ENCODE peak calls at places on chromosomes 7 and 10, in six cellular contexts. One of them, this sample, is unnamed.

GRCh38 chr10:93481931-93482834 is at the start of gene MYOF:
- DNase-seq in SK-N-DZ: peak
- DNase-seq in choroid plexus epithelial cell: peak
- DNase-seq in brain microvascular endothelial cell: peak
- DNase-seq in NCI-H2029: peak
- DNase-seq in dorsolateral prefrontal cortex: no peak
- DNase-seq in this sample: peak

GRCh38 chr7:2736411-2736914 is 48.5 kb downstream of the AMZ1 start:
- DNase-seq in SK-N-DZ: no peak
- DNase-seq in brain microvascular endothelial cell: no peak
- DNase-seq in NCI-H2029: no peak
- DNase-seq in dorsolateral prefrontal cortex: no peak
- DNase-seq in choroid plexus epithelial cell: no peak
- DNase-seq in this sample: no peak

GRCh38 chr7:10977113-10977512 is 3.4 kb downstream of the PHF14 start:
- DNase-seq in brain microvascular endothelial cell: no peak
- DNase-seq in choroid plexus epithelial cell: no peak
- DNase-seq in SK-N-DZ: no peak
- DNase-seq in NCI-H2029: no peak
- DNase-seq in dorsolateral prefrontal cortex: no peak
- DNase-seq in this sample: no peak

GRCh38 chr10:17430647-17431355 is 23.6 kb downstream of the ST8SIA6 start:
- DNase-seq in NCI-H2029: no peak
- DNase-seq in brain microvascular endothelial cell: peak
- DNase-seq in SK-N-DZ: peak
- DNase-seq in dorsolateral prefrontal cortex: peak
- DNase-seq in choroid plexus epithelial cell: peak
- DNase-seq in this sample: peak

GRCh38 chr7:151754142-151754590 is 122.7 kb downstream of the PRKAG2 start:
- DNase-seq in NCI-H2029: no peak
- DNase-seq in SK-N-DZ: peak
- DNase-seq in dorsolateral prefrontal cortex: peak
- DNase-seq in choroid plexus epithelial cell: peak
- DNase-seq in brain microvascular endothelial cell: peak
- DNase-seq in this sample: peak

GRCh38 chr10:21517134-21517982 is 8.1 kb downstream of the SKIDA1 start:
- DNase-seq in choroid plexus epithelial cell: peak
- DNase-seq in dorsolateral prefrontal cortex: no peak
- DNase-seq in SK-N-DZ: peak
- DNase-seq in NCI-H2029: no peak
- DNase-seq in brain microvascular endothelial cell: no peak
- DNase-seq in this sample: peak

GRCh38 chr7:12237007-12237406 is 25.9 kb downstream of the TMEM106B start:
- DNase-seq in NCI-H2029: no peak
- DNase-seq in choroid plexus epithelial cell: no peak
- DNase-seq in SK-N-DZ: no peak
- DNase-seq in dorsolateral prefrontal cortex: no peak
- DNase-seq in brain microvascular endothelial cell: no peak
- DNase-seq in this sample: no peak

GRCh38 chr10:69498711-69499471 is 47.6 kb downstream of the TSPAN15 start:
- DNase-seq in brain microvascular endothelial cell: no peak
- DNase-seq in SK-N-DZ: no peak
- DNase-seq in dorsolateral prefrontal cortex: peak
- DNase-seq in NCI-H2029: no peak
- DNase-seq in choroid plexus epithelial cell: no peak
- DNase-seq in this sample: no peak

GRCh38 chr10:72170733-72171132 is 45.1 kb upstream of the ANAPC16 start:
- DNase-seq in SK-N-DZ: no peak
- DNase-seq in choroid plexus epithelial cell: no peak
- DNase-seq in dorsolateral prefrontal cortex: no peak
- DNase-seq in NCI-H2029: no peak
- DNase-seq in brain microvascular endothelial cell: no peak
- DNase-seq in this sample: no peak

GRCh38 chr7:82325416-82325815 is 118.2 kb downstream of the CACNA2D1 start:
- DNase-seq in brain microvascular endothelial cell: no peak
- DNase-seq in dorsolateral prefrontal cortex: no peak
- DNase-seq in SK-N-DZ: no peak
- DNase-seq in choroid plexus epithelial cell: no peak
- DNase-seq in NCI-H2029: no peak
- DNase-seq in this sample: no peak

GRCh38 chr7:387132-388022 is 97.4 kb downstream of the FOXL3 start:
- DNase-seq in dorsolateral prefrontal cortex: peak
- DNase-seq in brain microvascular endothelial cell: no peak
- DNase-seq in NCI-H2029: no peak
- DNase-seq in SK-N-DZ: no peak
- DNase-seq in choroid plexus epithelial cell: no peak
- DNase-seq in this sample: no peak

GRCh38 chr7:140674356-140674800 is 1.6 kb downstream of the ADCK2 start:
- DNase-seq in choroid plexus epithelial cell: no peak
- DNase-seq in brain microvascular endothelial cell: no peak
- DNase-seq in dorsolateral prefrontal cortex: no peak
- DNase-seq in SK-N-DZ: no peak
- DNase-seq in NCI-H2029: peak
- DNase-seq in this sample: no peak

This sample was measured in RCC 7860.